ENCODE peak calls at places on chromosomes 6 and 20, in four cellular contexts. One of them, this sample, is unnamed.

GRCh38 chr6:116500969-116501433 is 10.4 kb upstream of the CALHM5 start:
- DNase-seq in PC-9: peak
- DNase-seq in NCI-H1092: no peak
- DNase-seq in AG04450: no peak
- DNase-seq in this sample: peak

GRCh38 chr20:58236612-58237317 is 8.3 kb upstream of the ANKRD60 start:
- DNase-seq in PC-9: peak
- DNase-seq in AG04450: no peak
- DNase-seq in NCI-H1092: peak
- DNase-seq in this sample: peak

GRCh38 chr6:111154981-111155380 is 67.7 kb downstream of the SLC16A10 start:
- DNase-seq in PC-9: no peak
- DNase-seq in AG04450: no peak
- DNase-seq in NCI-H1092: no peak
- DNase-seq in this sample: no peak

GRCh38 chr20:37408930-37409210 is 62.9 kb downstream of the SRC start:
- DNase-seq in NCI-H1092: no peak
- DNase-seq in PC-9: no peak
- DNase-seq in AG04450: no peak
- DNase-seq in this sample: no peak

GRCh38 chr20:3728876-3729275 is 3.6 kb upstream of the HSPA12B start:
- DNase-seq in NCI-H1092: no peak
- DNase-seq in AG04450: no peak
- DNase-seq in PC-9: no peak
- DNase-seq in this sample: no peak

GRCh38 chr6:35774116-35774794 is 2.1 kb upstream of the CLPSL2 start:
- DNase-seq in AG04450: no peak
- DNase-seq in NCI-H1092: no peak
- DNase-seq in PC-9: no peak
- DNase-seq in this sample: no peak

GRCh38 chr6:14647311-14647710 is 529.7 kb downstream of the CD83 start:
- DNase-seq in AG04450: no peak
- DNase-seq in NCI-H1092: no peak
- DNase-seq in PC-9: no peak
- DNase-seq in this sample: no peak

GRCh38 chr6:35230950-35231349 is 17.2 kb downstream of the SCUBE3 start:
- DNase-seq in NCI-H1092: no peak
- DNase-seq in PC-9: no peak
- DNase-seq in AG04450: no peak
- DNase-seq in this sample: no peak

GRCh38 chr20:41300906-41301305 is 16.6 kb downstream of the ZHX3 start:
- DNase-seq in PC-9: no peak
- DNase-seq in AG04450: no peak
- DNase-seq in NCI-H1092: no peak
- DNase-seq in this sample: no peak

GRCh38 chr20:53943522-53944291 is 126.7 kb downstream of the BCAS1 start:
- DNase-seq in PC-9: peak
- DNase-seq in NCI-H1092: no peak
- DNase-seq in AG04450: no peak
- DNase-seq in this sample: peak

GRCh38 chr20:59932616-59933295 is 681 bp downstream of the SYCP2 start:
- DNase-seq in PC-9: no peak
- DNase-seq in AG04450: no peak
- DNase-seq in NCI-H1092: no peak
- DNase-seq in this sample: no peak

GRCh38 chr6:131443514-131443913 is 129.5 kb upstream of the ARG1 start:
- DNase-seq in NCI-H1092: no peak
- DNase-seq in AG04450: no peak
- DNase-seq in PC-9: no peak
- DNase-seq in this sample: no peak

GRCh38 chr6:38326837-38327236 is 312.9 kb downstream of the BTBD9 start:
- DNase-seq in AG04450: no peak
- DNase-seq in NCI-H1092: no peak
- DNase-seq in PC-9: no peak
- DNase-seq in this sample: no peak

GRCh38 chr20:63061701-63062100 is 54.9 kb upstream of the BHLHE23 start:
- DNase-seq in AG04450: no peak
- DNase-seq in PC-9: no peak
- DNase-seq in NCI-H1092: no peak
- DNase-seq in this sample: no peak

GRCh38 chr6:23784313-23784919 is 341.6 kb upstream of the NRSN1 start:
- DNase-seq in PC-9: no peak
- DNase-seq in AG04450: no peak
- DNase-seq in NCI-H1092: no peak
- DNase-seq in this sample: no peak

GRCh38 chr20:38021373-38021772 is 11.9 kb downstream of the TTI1 start:
- DNase-seq in NCI-H1092: no peak
- DNase-seq in PC-9: no peak
- DNase-seq in AG04450: no peak
- DNase-seq in this sample: no peak

GRCh38 chr20:10185741-10186558 is 32.7 kb upstream of the SNAP25 start:
- DNase-seq in PC-9: no peak
- DNase-seq in AG04450: no peak
- DNase-seq in NCI-H1092: peak
- DNase-seq in this sample: peak